ENCODE peak calls at places on chromosomes 7 and 10, in eight cellular contexts. I is heart left ventricle, Q is upper lobe of left lung, K is left lung, B is brain microvascular endothelial cell, A is hepatocyte, P is body of pancreas, X is endodermal cell. S is an unnamed sample.

GRCh38 chr7:18440934-18441333 is 54.6 kb upstream of the HDAC9 start:
- DNase-seq in I (no peak), Q (no peak), K (no peak), B (no peak), A (no peak), P (no peak), X (no peak), S (no peak)

GRCh38 chr7:76291346-76292205 is 10.9 kb upstream of the HSPB1 start:
- DNase-seq in I (peak), Q (peak), K (peak), B (peak), A (peak), P (peak), X (peak), S (peak)

GRCh38 chr7:41911792-41912191 is 208.9 kb upstream of the INHBA start:
- DNase-seq in I (no peak), Q (no peak), K (no peak), B (peak), A (no peak), P (no peak), X (no peak), S (peak)

GRCh38 chr10:986881-987634 is 1.2 kb upstream of the GTPBP4 start:
- DNase-seq in I (no peak), Q (no peak), K (no peak), B (peak), A (no peak), P (no peak), X (no peak), S (peak)

GRCh38 chr7:35848728-35849127 is 47.9 kb downstream of the SEPTIN7 start:
- DNase-seq in I (no peak), Q (no peak), K (no peak), B (no peak), A (no peak), P (no peak), X (no peak), S (no peak)

GRCh38 chr7:46559194-46559576 is 638.1 kb upstream of the IGFBP3 start:
- DNase-seq in I (no peak), Q (no peak), K (no peak), B (peak), A (no peak), P (no peak), X (no peak), S (peak)

GRCh38 chr7:78151229-78151628 is 352.7 kb downstream of the PHTF2 start:
- DNase-seq in I (no peak), Q (no peak), K (no peak), B (no peak), A (no peak), P (no peak), X (no peak), S (no peak)

GRCh38 chr7:137820156-137820555 is 26.6 kb downstream of the DGKI start:
- DNase-seq in I (no peak), Q (no peak), K (no peak), B (no peak), A (no peak), P (no peak), X (no peak), S (no peak)

GRCh38 chr7:136878878-136879277 is 10.4 kb downstream of the CHRM2 start:
- DNase-seq in I (no peak), Q (no peak), K (no peak), B (no peak), A (no peak), P (no peak), X (no peak), S (no peak)

GRCh38 chr10:51961401-51961800 is 262.0 kb upstream of the CSTF2T start:
- DNase-seq in I (no peak), Q (no peak), K (no peak), B (no peak), A (no peak), P (no peak), X (no peak), S (no peak)

GRCh38 chr10:86182150-86182549 is 184.4 kb downstream of the GRID1 start:
- DNase-seq in I (no peak), Q (peak), K (no peak), B (no peak), A (no peak), P (no peak), X (no peak), S (no peak)

GRCh38 chr10:44958196-44958896 is 1.3 kb upstream of the RASSF4 start:
- DNase-seq in I (peak), Q (no peak), K (peak), B (peak), A (peak), P (peak), X (peak), S (peak)

GRCh38 chr7:157493776-157494175 is 157.0 kb downstream of the DNAJB6 start:
- DNase-seq in I (no peak), Q (no peak), K (no peak), B (no peak), A (no peak), P (no peak), X (no peak), S (no peak)

GRCh38 chr7:95199779-95200558 is 124.4 kb downstream of the PON1 start:
- DNase-seq in I (no peak), Q (no peak), K (no peak), B (peak), A (peak), P (peak), X (peak), S (peak)
- TF ChIP-seq CTCF in I (peak), Q (peak), K (peak), B (peak), A (peak), P (peak), X (peak), S (peak)

DNA sequence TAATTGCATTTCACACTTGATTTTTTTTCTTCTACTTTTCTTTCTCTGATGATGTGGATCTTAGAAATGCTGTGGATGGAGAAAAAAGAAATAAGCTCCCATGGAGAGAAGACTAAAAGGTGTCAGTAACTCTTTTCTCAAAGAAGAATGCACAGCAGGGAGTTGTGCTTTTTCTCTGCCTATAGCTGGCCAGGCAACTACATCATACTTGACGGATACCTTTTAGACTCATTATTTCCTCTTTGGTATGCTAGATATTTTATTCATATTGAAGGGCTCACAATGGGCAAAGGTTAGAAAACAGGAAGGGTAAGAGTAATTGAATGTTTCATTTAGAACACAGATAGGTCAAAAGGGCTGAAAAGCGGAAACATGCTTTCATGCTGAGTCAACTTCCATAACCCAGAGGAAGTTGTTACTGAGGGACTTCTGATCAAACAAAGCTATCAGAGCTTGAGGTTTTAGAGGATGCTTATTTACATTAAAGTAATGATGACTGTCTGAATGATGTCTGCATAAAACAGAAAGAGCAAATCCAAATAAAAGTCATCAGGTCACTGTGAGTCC is 773.1 kb upstream of the LRRN3 start:
- DNase-seq in I (no peak), Q (no peak), K (no peak), B (peak), A (no peak), P (no peak), X (no peak), S (no peak)
- H3K27ac ChIP-seq in I (no peak), Q (no peak), K (no peak), B (peak), A (no peak), P (no peak), X (peak), S (no peak)

DNA sequence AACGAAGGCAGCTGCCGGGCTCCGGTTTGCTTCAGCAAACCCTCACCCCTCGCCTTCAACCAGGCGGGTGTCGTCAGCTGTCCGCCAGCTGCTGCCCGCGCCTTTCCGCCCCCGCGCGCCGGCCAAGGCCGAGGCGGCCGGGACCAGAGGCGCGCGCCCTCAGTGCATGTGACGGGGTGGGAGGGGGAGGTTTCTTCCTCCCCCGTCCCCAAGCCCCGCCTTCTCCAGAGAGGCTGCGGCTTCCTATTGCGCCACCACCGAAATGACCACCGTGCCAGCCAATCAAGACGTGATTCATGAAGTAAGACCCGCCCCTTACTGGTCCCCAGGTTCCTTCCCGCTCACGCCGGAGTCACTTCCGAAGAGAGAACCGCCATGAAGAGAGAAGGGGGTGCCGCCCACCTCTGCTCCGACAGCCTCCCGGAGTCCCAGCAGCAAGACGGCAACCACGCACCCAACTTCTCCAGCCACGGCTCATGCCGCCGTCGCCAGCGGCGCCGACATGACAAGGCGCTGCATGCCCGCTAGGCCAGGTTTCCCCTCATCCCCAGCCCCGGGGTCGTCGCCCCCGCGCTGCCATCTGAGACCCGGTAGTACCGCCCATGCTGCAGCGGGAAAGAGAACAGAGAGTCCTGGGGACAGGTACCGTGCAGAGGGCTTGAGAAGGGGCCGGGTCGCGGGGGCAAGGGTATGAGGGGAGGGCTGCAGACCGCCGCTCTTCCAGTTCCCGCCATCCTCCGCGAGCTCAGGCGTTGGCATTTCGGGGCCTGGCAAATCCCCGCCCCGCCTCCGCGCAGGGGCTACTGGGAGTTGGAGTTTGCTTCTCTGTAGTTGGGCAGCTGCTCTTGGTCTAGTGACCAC is at the start of gene SLF2:
- DNase-seq in I (peak), Q (peak), K (peak), B (peak), A (peak), P (peak), X (peak), S (peak)
- TF ChIP-seq CTCF in I (no peak), Q (no peak), K (no peak), B (no peak), A (no peak), P (peak), X (no peak), S (no peak)

DNA sequence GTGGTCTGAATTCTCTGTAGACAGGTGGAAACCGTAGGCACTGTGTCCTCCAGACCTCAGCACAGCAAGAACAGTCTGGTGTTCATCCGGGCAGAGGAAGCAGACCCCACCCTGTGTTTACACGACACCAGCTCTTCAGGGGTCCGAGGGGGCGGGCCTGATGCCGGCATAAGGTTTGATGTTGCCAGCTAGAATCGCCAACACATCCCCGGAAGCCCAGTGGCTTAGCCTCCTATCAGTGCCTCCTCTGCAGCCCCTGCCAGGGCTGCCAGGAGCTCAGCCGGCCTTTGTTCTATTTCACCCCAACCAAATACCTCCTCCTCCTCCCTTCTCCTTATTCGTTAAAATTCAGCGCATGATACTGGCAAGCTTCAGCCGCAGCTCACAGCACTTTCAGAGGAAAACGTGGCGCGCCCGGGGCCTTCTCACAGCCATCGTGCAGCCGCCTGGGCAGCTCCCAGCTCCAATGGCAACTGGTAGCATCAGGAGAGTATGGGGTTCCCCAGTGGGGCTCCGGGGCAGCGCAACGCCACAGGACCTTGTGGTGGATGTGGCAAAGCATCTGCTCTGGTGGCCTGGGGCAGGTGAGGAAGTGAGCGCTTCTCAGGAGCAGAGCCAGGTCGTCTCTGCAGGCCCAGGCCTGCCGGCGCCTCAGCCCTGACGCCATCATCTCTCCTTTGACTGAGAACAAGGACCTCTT is 176.3 kb upstream of the RHEB start:
- DNase-seq in I (no peak), Q (no peak), K (no peak), B (no peak), A (no peak), P (no peak), X (no peak), S (peak)
- H3K27ac ChIP-seq in I (peak), Q (peak), K (no peak), B (no peak), A (peak), P (no peak), X (peak), S (peak)

GRCh38 chr7:40760293-40760964 is 625.6 kb downstream of the SUGCT start:
- DNase-seq in I (no peak), Q (no peak), K (no peak), B (no peak), A (peak), P (no peak), X (no peak), S (no peak)

GRCh38 chr7:40758590-40758989 is 623.8 kb downstream of the SUGCT start:
- DNase-seq in I (no peak), Q (no peak), K (no peak), B (no peak), A (no peak), P (no peak), X (no peak), S (no peak)

GRCh38 chr7:40763319-40764287 is 628.8 kb downstream of the SUGCT start:
- DNase-seq in I (no peak), Q (no peak), K (no peak), B (peak), A (no peak), P (no peak), X (no peak), S (no peak)

GRCh38 chr7:40760997-40761396 is 626.2 kb downstream of the SUGCT start:
- DNase-seq in I (no peak), Q (no peak), K (no peak), B (no peak), A (no peak), P (no peak), X (no peak), S (no peak)

DNA sequence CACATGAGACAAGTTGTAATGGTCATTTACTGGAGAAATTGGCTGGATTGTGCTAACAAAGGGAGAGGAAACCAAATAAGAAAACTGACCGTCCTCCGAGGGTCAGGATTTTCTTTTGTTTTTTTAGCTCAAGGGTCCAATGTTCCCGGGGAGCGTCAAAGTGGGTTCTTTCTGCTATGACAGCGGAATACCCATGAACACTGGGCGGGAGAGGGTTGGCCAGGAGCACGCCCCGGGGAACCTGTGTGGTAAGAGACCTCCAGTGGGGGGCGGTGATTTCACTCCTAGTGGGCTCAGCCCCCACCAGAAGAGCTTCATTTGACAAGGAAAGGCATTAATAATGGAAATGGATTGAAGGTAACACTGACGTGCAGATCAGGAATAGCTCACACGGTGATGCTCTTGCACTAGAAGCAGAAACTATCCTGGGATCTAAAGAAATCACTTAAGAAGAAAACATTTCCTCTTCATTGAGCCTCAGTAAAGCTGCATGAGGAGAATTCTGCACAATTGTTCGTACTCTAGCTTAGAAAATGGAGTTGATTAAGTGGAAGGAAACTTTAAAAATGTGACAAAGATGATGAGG is 627.0 kb downstream of the SUGCT start:
- DNase-seq in I (no peak), Q (peak), K (no peak), B (no peak), A (no peak), P (no peak), X (no peak), S (no peak)
- TF ChIP-seq CTCF in I (no peak), Q (no peak), K (no peak), B (peak), A (peak), P (no peak), X (peak), S (peak)

GRCh38 chr10:103892181-103892580 is 25.8 kb downstream of the STN1 start:
- DNase-seq in I (no peak), Q (no peak), K (no peak), B (no peak), A (no peak), P (no peak), X (no peak), S (no peak)

GRCh38 chr10:103896225-103896624 is 21.8 kb downstream of the STN1 start:
- DNase-seq in I (no peak), Q (no peak), K (no peak), B (peak), A (no peak), P (no peak), X (no peak), S (no peak)

GRCh38 chr10:103897241-103897774 is 20.7 kb downstream of the STN1 start:
- DNase-seq in I (no peak), Q (no peak), K (no peak), B (no peak), A (no peak), P (no peak), X (no peak), S (no peak)

GRCh38 chr10:103894454-103894853 is 23.5 kb downstream of the STN1 start:
- DNase-seq in I (no peak), Q (no peak), K (no peak), B (no peak), A (no peak), P (no peak), X (no peak), S (no peak)

DNA sequence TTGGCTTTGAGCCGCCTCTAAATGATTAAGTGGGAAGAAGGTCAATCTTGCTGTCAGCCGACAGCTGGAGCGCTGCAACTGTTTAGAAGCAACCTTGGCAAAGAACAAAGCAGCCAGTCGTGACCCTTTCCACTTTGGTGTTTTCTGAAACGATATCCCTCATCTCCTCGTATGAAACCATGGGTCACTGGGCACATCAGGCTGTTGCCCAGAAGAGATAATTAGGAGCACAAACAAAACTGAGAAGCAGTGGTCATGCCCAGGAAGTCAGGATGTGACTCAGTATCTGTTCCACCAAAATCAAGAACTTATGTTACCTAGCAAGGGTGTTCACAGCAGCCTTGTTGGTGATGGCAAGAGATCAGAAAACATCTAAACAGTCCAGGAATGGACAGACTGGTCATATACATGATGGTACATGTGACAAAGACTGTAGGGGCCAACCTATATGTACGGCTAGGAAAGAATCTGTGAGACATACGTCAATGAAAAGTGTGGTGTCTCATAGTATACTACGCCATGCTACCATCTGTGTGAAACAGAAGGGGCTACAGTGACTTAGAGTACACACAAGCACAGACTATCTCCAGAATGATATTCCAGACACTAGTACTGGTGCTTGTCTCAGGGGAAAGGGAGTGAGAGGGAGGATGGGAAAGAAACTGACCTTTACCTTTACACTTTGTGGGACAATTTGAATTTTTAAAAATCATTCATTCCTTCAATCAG is 22.4 kb downstream of the STN1 start:
- DNase-seq in I (peak), Q (no peak), K (no peak), B (peak), A (no peak), P (no peak), X (no peak), S (no peak)
- H3K27ac ChIP-seq in I (peak), Q (peak), K (peak), B (peak), A (peak), P (peak), X (no peak), S (peak)

GRCh38 chr7:65846008-65846570 is 26.8 kb upstream of the VKORC1L1 start:
- DNase-seq in I (no peak), Q (no peak), K (no peak), B (no peak), A (peak), P (peak), X (no peak), S (no peak)

GRCh38 chr7:65839846-65840245 is 33.0 kb upstream of the VKORC1L1 start:
- DNase-seq in I (no peak), Q (peak), K (no peak), B (no peak), A (no peak), P (no peak), X (no peak), S (no peak)

GRCh38 chr7:65840446-65840845 is 32.4 kb upstream of the VKORC1L1 start:
- DNase-seq in I (no peak), Q (peak), K (peak), B (no peak), A (peak), P (no peak), X (peak), S (no peak)
- TF ChIP-seq CTCF in I (no peak), Q (no peak), K (no peak), B (no peak), A (peak), P (peak), X (peak), S (no peak)

S was measured in foreskin keratinocyte.